ENCODE peak calls at places on chromosomes 16 and 17, in eight cellular contexts. One of them, this sample, is unnamed.

GRCh38 chr17:32565401-32565800 is 78.6 kb downstream of the CDK5R1 start:
- DNase-seq in mesenchymal stem cell: no peak
- DNase-seq in ELR: no peak
- DNase-seq in nephron progenitor cell: no peak
- DNase-seq in stimulated activated naive CD4-positive, alpha-beta T cell: no peak
- DNase-seq in tibial artery: no peak
- DNase-seq in GM12878: no peak
- DNase-seq in stimulated activated CD8-positive, alpha-beta memory T cell treated with anti-CD3 and anti-CD28 coated beads, Interleukin-4, amount 100 ng/mL, for 24 hours: no peak
- DNase-seq in this sample: no peak

GRCh38 chr17:17698869-17699351 is 17.7 kb downstream of the RAI1 start:
- DNase-seq in GM12878: no peak
- DNase-seq in stimulated activated naive CD4-positive, alpha-beta T cell: no peak
- DNase-seq in mesenchymal stem cell: peak
- DNase-seq in ELR: peak
- DNase-seq in nephron progenitor cell: peak
- DNase-seq in stimulated activated CD8-positive, alpha-beta memory T cell treated with anti-CD3 and anti-CD28 coated beads, Interleukin-4, amount 100 ng/mL, for 24 hours: no peak
- DNase-seq in tibial artery: no peak
- DNase-seq in this sample: peak

GRCh38 chr17:17609121-17609520 is 17.6 kb upstream of the PEMT start:
- DNase-seq in GM12878: no peak
- DNase-seq in mesenchymal stem cell: no peak
- DNase-seq in stimulated activated naive CD4-positive, alpha-beta T cell: no peak
- DNase-seq in stimulated activated CD8-positive, alpha-beta memory T cell treated with anti-CD3 and anti-CD28 coated beads, Interleukin-4, amount 100 ng/mL, for 24 hours: no peak
- DNase-seq in ELR: no peak
- DNase-seq in nephron progenitor cell: no peak
- DNase-seq in tibial artery: no peak
- DNase-seq in this sample: no peak

GRCh38 chr16:87216824-87217205 is 100.4 kb downstream of the C16orf95 start:
- DNase-seq in mesenchymal stem cell: no peak
- DNase-seq in ELR: peak
- DNase-seq in nephron progenitor cell: no peak
- DNase-seq in stimulated activated naive CD4-positive, alpha-beta T cell: no peak
- DNase-seq in tibial artery: peak
- DNase-seq in stimulated activated CD8-positive, alpha-beta memory T cell treated with anti-CD3 and anti-CD28 coated beads, Interleukin-4, amount 100 ng/mL, for 24 hours: no peak
- DNase-seq in GM12878: no peak
- DNase-seq in this sample: no peak

GRCh38 chr16:3542601-3543373 is 34.4 kb downstream of the NLRC3 start:
- DNase-seq in stimulated activated CD8-positive, alpha-beta memory T cell treated with anti-CD3 and anti-CD28 coated beads, Interleukin-4, amount 100 ng/mL, for 24 hours: no peak
- DNase-seq in ELR: no peak
- DNase-seq in nephron progenitor cell: peak
- DNase-seq in tibial artery: peak
- DNase-seq in GM12878: no peak
- DNase-seq in stimulated activated naive CD4-positive, alpha-beta T cell: no peak
- DNase-seq in mesenchymal stem cell: no peak
- DNase-seq in this sample: no peak

GRCh38 chr17:57948555-57949420 is 6.4 kb downstream of the CUEDC1 start:
- DNase-seq in stimulated activated naive CD4-positive, alpha-beta T cell: no peak
- DNase-seq in mesenchymal stem cell: peak
- DNase-seq in ELR: peak
- DNase-seq in GM12878: no peak
- DNase-seq in stimulated activated CD8-positive, alpha-beta memory T cell treated with anti-CD3 and anti-CD28 coated beads, Interleukin-4, amount 100 ng/mL, for 24 hours: no peak
- DNase-seq in tibial artery: peak
- DNase-seq in nephron progenitor cell: no peak
- DNase-seq in this sample: no peak

GRCh38 chr16:81492307-81492706 is 47.7 kb downstream of the CMIP start:
- DNase-seq in GM12878: no peak
- DNase-seq in ELR: peak
- DNase-seq in stimulated activated CD8-positive, alpha-beta memory T cell treated with anti-CD3 and anti-CD28 coated beads, Interleukin-4, amount 100 ng/mL, for 24 hours: no peak
- DNase-seq in nephron progenitor cell: no peak
- DNase-seq in stimulated activated naive CD4-positive, alpha-beta T cell: no peak
- DNase-seq in mesenchymal stem cell: no peak
- DNase-seq in tibial artery: no peak
- DNase-seq in this sample: peak

GRCh38 chr17:6710317-6710716 is 2.9 kb downstream of the SLC13A5 start:
- DNase-seq in nephron progenitor cell: no peak
- DNase-seq in stimulated activated CD8-positive, alpha-beta memory T cell treated with anti-CD3 and anti-CD28 coated beads, Interleukin-4, amount 100 ng/mL, for 24 hours: no peak
- DNase-seq in GM12878: no peak
- DNase-seq in ELR: no peak
- DNase-seq in mesenchymal stem cell: no peak
- DNase-seq in stimulated activated naive CD4-positive, alpha-beta T cell: no peak
- DNase-seq in tibial artery: no peak
- DNase-seq in this sample: no peak

GRCh38 chr16:4097826-4098240 is 18.4 kb downstream of the ADCY9 start:
- DNase-seq in stimulated activated naive CD4-positive, alpha-beta T cell: no peak
- DNase-seq in mesenchymal stem cell: peak
- DNase-seq in tibial artery: peak
- DNase-seq in ELR: no peak
- DNase-seq in nephron progenitor cell: no peak
- DNase-seq in stimulated activated CD8-positive, alpha-beta memory T cell treated with anti-CD3 and anti-CD28 coated beads, Interleukin-4, amount 100 ng/mL, for 24 hours: no peak
- DNase-seq in GM12878: no peak
- DNase-seq in this sample: no peak

This sample was measured in retina.